ENCODE peak calls at places on chromosomes 11 and 22, in nine cellular contexts. V, C, I, O, U, Q, Z, F and J are unnamed samples.

GRCh38 chr22:48993655-48994054 is 834.0 kb downstream of the BRD1 start:
- DNase-seq in O (no peak), I (no peak), C (no peak), V (no peak), Q (no peak), Z (no peak), U (no peak), F (no peak), J (no peak)

GRCh38 chr11:124961972-124962609 is 8.1 kb downstream of the CCDC15 start:
- DNase-seq in C (peak), Q (peak), Z (peak), U (no peak), F (peak), V (peak), O (peak), I (peak), J (peak)

GRCh38 chr11:63641727-63642126 is 27.5 kb upstream of the PLAAT3 start:
- DNase-seq in F (peak), Q (no peak), V (no peak), I (no peak), U (no peak), O (no peak), C (no peak), Z (no peak), J (no peak)

GRCh38 chr11:124829986-124830385 is 29.8 kb upstream of the MSANTD2 start:
- DNase-seq in Z (no peak), V (no peak), F (no peak), O (no peak), U (no peak), C (no peak), Q (no peak), I (no peak), J (no peak)

GRCh38 chr11:76329084-76329648 is 51.8 kb downstream of the THAP12 start:
- DNase-seq in Z (peak), F (peak), V (no peak), I (no peak), Q (no peak), U (no peak), O (no peak), C (peak), J (no peak)

GRCh38 chr11:79600747-79601146 is 159.9 kb upstream of the TENM4 start:
- DNase-seq in Q (no peak), V (no peak), O (no peak), Z (no peak), C (no peak), I (no peak), F (no peak), U (no peak), J (no peak)

GRCh38 chr22:27223317-27224177 is 566.2 kb downstream of the MIAT start:
- DNase-seq in I (no peak), O (no peak), C (peak), Z (peak), F (peak), Q (no peak), V (no peak), U (no peak), J (no peak)

GRCh38 chr11:78575478-78575877 is 814 bp upstream of the NARS2 start:
- DNase-seq in I (no peak), O (no peak), Q (no peak), F (no peak), Z (no peak), U (no peak), V (no peak), C (no peak), J (no peak)

GRCh38 chr11:9123595-9124304 is 32.4 kb upstream of the SCUBE2 start:
- DNase-seq in F (no peak), Q (no peak), C (no peak), U (no peak), O (no peak), V (no peak), Z (no peak), I (no peak), J (no peak)

GRCh38 chr22:44645531-44645930 is 56.5 kb upstream of the PRR5 start:
- DNase-seq in V (no peak), F (no peak), U (peak), Q (no peak), I (no peak), Z (no peak), C (no peak), O (no peak), J (no peak)

GRCh38 chr22:27726726-27727449 is 74.7 kb downstream of the MN1 start:
- DNase-seq in U (peak), O (peak), V (no peak), I (no peak), Z (peak), F (peak), Q (peak), C (peak), J (peak)

GRCh38 chr11:27696961-27697360 is 3.3 kb downstream of the BDNF start:
- DNase-seq in C (no peak), F (peak), O (no peak), V (no peak), U (no peak), Z (no peak), I (no peak), Q (no peak), J (no peak)

GRCh38 chr11:107689317-107690202 is 22.3 kb downstream of the SLN start:
- DNase-seq in C (peak), U (no peak), F (peak), O (peak), I (no peak), Q (peak), V (peak), Z (peak), J (peak)

GRCh38 chr11:60790726-60791125 is 5.6 kb downstream of the MS4A10 start:
- DNase-seq in F (no peak), V (no peak), I (no peak), Z (no peak), U (peak), O (no peak), C (no peak), Q (no peak), J (no peak)

GRCh38 chr11:76836613-76837291 is 24.0 kb upstream of the ACER3 start:
- DNase-seq in O (no peak), Z (no peak), U (no peak), C (no peak), Q (peak), I (no peak), F (no peak), V (no peak), J (no peak)

GRCh38 chr22:22744412-22745224 is 100.2 kb downstream of the GGTLC2 start:
- DNase-seq in I (no peak), U (no peak), V (no peak), F (no peak), Q (no peak), O (no peak), Z (no peak), C (no peak), J (no peak)

GRCh38 chr22:31625661-31626426 is 36.2 kb downstream of the PISD start:
- DNase-seq in I (no peak), F (no peak), Z (peak), V (no peak), U (no peak), C (no peak), Q (peak), O (no peak), J (peak)

GRCh38 chr22:46087816-46088277 is 62.5 kb upstream of the PPARA start:
- DNase-seq in F (peak), Z (peak), Q (peak), O (peak), I (no peak), U (peak), V (no peak), C (no peak), J (peak)

GRCh38 chr22:19179472-19180048 is 1.0 kb upstream of the SLC25A1 start:
- DNase-seq in U (peak), Q (peak), O (peak), C (peak), Z (peak), I (no peak), F (peak), V (peak), J (peak)

GRCh38 chr11:128713595-128713994 is 19.7 kb downstream of the FLI1 start:
- DNase-seq in Q (no peak), U (no peak), V (peak), C (no peak), F (peak), O (no peak), Z (no peak), I (no peak), J (no peak)

GRCh38 chr11:90294526-90294925 is 71.7 kb upstream of the CHORDC1 start:
- DNase-seq in O (no peak), Z (no peak), I (no peak), V (no peak), F (no peak), Q (no peak), U (no peak), C (no peak), J (no peak)

GRCh38 chr11:4156571-4156970 is 62.0 kb downstream of the RRM1 start:
- DNase-seq in V (no peak), U (no peak), O (no peak), Q (no peak), Z (no peak), F (no peak), I (no peak), C (no peak), J (no peak)

GRCh38 chr11:119207607-119208006 is 1.5 kb downstream of the CBL start:
- DNase-seq in O (no peak), Q (no peak), U (no peak), V (no peak), I (no peak), Z (no peak), C (no peak), F (no peak), J (no peak)

GRCh38 chr11:134597452-134597851 is 185.4 kb upstream of the B3GAT1 start:
- DNase-seq in Z (no peak), V (no peak), Q (no peak), U (no peak), I (no peak), O (no peak), C (no peak), F (no peak), J (no peak)